ENCODE peak calls at places on chromosomes 6 and 20, in six cellular contexts. H, B, A, P, N and E are unnamed samples. For H3K4me1, the result is how much of the 10 kb centered on the place peaks cover.

GRCh38 chr20:24378651-24379050 is 90.8 kb upstream of the SYNDIG1 start:
- DNase-seq in H (no peak), A (no peak), N (no peak), B (no peak), P (no peak), E (no peak)

GRCh38 chr20:12925214-12925755 is 83.5 kb upstream of the SPTLC3 start:
- DNase-seq in H (peak), B (peak), N (peak), A (peak), P (peak), E (peak)

GRCh38 chr6:151196571-151196970 is 43.2 kb upstream of the AKAP12 start:
- DNase-seq in H (peak), A (no peak), B (no peak), N (peak), P (no peak), E (no peak)

GRCh38 chr6:144062757-144063156 is 32.6 kb downstream of the SF3B5 start:
- DNase-seq in P (no peak), N (no peak), H (no peak), B (no peak), A (no peak), E (no peak)

GRCh38 chr6:123316733-123317323 is 319.9 kb downstream of the TRDN start:
- DNase-seq in B (peak), N (peak), P (peak), H (peak), A (peak), E (peak)

GRCh38 chr20:21682576-21682975 is 22.9 kb upstream of the PAX1 start:
- DNase-seq in A (no peak), N (no peak), B (no peak), H (no peak), P (no peak), E (no peak)

GRCh38 chr20:20199338-20200160 is 147.2 kb downstream of the CFAP61 start:
- DNase-seq in B (peak), P (peak), N (no peak), H (no peak), A (no peak), E (no peak)

GRCh38 chr6:116969211-116969863 is 92.3 kb downstream of the RFX6 start:
- DNase-seq in B (peak), H (peak), A (peak), P (peak), N (peak), E (peak)

GRCh38 chr6:42378536-42378935 is 73.2 kb downstream of the TRERF1 start:
- DNase-seq in B (no peak), P (no peak), A (no peak), N (no peak), H (no peak), E (no peak)

GRCh38 chr20:39960522-39961420 is 728.3 kb downstream of the MAFB start:
- DNase-seq in A (no peak), B (no peak), N (no peak), H (no peak), P (peak), E (no peak)

GRCh38 chr6:133130863-133131262 is 110.3 kb upstream of the EYA4 start:
- DNase-seq in N (peak), A (no peak), H (peak), B (no peak), P (no peak), E (peak)

GRCh38 chr20:59013031-59013951 is 5.9 kb upstream of the TUBB1 start:
- DNase-seq in P (no peak), N (no peak), B (no peak), H (no peak), A (no peak), E (no peak)

GRCh38 chr20:38970302-38970701 is 8.2 kb downstream of the DHX35 start:
- DNase-seq in B (no peak), H (peak), N (peak), P (no peak), A (no peak), E (no peak)

GRCh38 chr6:85192186-85192585 is 257.7 kb upstream of the NT5E start:
- DNase-seq in H (peak), B (no peak), A (no peak), N (peak), P (no peak), E (no peak)

GRCh38 chr20:23520185-23520584 is 29.3 kb downstream of the CST8 start:
- DNase-seq in B (no peak), H (no peak), N (no peak), A (no peak), P (no peak), E (no peak)

GRCh38 chr6:77425676-77426075 is 37.6 kb downstream of the HTR1B start:
- DNase-seq in B (no peak), P (no peak), N (peak), A (no peak), H (peak), E (no peak)

GRCh38 chr20:380763-381580 is 412 bp downstream of the TRIB3 start:
- DNase-seq in P (peak), A (peak), H (peak), B (peak), N (peak), E (peak)

GRCh38 chr6:9126845-9127560 is 691.7 kb upstream of the SLC35B3 start:
- DNase-seq in B (no peak), A (no peak), P (no peak), N (peak), H (peak), E (peak)

GRCh38 chr20:57985278-57985677 is 243.2 kb downstream of the ANKRD60 start:
- DNase-seq in A (no peak), N (no peak), B (peak), P (no peak), H (no peak), E (no peak)

GRCh38 chr6:135739288-135739687 is 112.2 kb upstream of the PDE7B start:
- DNase-seq in H (peak), N (peak), P (no peak), A (no peak), B (no peak), E (no peak)

GRCh38 chr6:89597372-89597771 is 41.2 kb downstream of the LYRM2 start:
- DNase-seq in A (no peak), B (no peak), P (no peak), N (no peak), H (no peak), E (no peak)

GRCh38 chr6:88870728-88871330 is 92.6 kb downstream of the RNGTT start:
- DNase-seq in P (peak), H (peak), A (peak), B (peak), N (peak), E (peak)

GRCh38 chr6:28225056-28225834 is at the start of gene ZSCAN9:
- DNase-seq in H (peak), B (peak), A (peak), N (peak), P (peak), E (peak)

GRCh38 chr6:133817460-133818047 is 71.4 kb upstream of the TCF21 start:
- DNase-seq in B (peak), H (no peak), N (no peak), A (no peak), P (peak), E (peak)

GRCh38 chr20:41136695-41137411 is 490 bp upstream of the PLCG1 start:
- DNase-seq in B (peak), A (peak), P (peak), N (peak), H (peak), E (peak)

GRCh38 chr20:38973546-38974120 is 11.5 kb downstream of the DHX35 start:
- DNase-seq in N (peak), H (peak), A (no peak), P (no peak), B (no peak), E (no peak)

GRCh38 chr6:143555071-143555492 is 43.6 kb upstream of the FUCA2 start:
- DNase-seq in H (peak), B (no peak), P (peak), A (no peak), N (no peak), E (no peak)

GRCh38 chr6:156953125-156953477 is 175.9 kb downstream of the ARID1B start:
- DNase-seq in N (no peak), A (no peak), P (peak), B (no peak), H (no peak), E (peak)

GRCh38 chr20:61295249-61295648 is 43.2 kb downstream of the CDH4 start:
- DNase-seq in A (no peak), N (peak), B (no peak), P (no peak), H (peak), E (no peak)

GRCh38 chr20:53283597-53283996 is 310.0 kb downstream of the ZNF217 start:
- DNase-seq in A (no peak), B (no peak), H (no peak), N (no peak), P (peak), E (no peak)

GRCh38 chr6:1767481-1768246 is 157.9 kb downstream of the FOXC1 start:
- DNase-seq in B (no peak), H (peak), N (peak), P (peak), A (no peak), E (peak)

GRCh38 chr20:11807070-11807741 is 110.5 kb upstream of the BTBD3 start:
- DNase-seq in B (no peak), N (peak), H (peak), P (no peak), A (no peak), E (no peak)

GRCh38 chr6:54935739-54936138 is 89.2 kb downstream of the FAM83B start:
- DNase-seq in A (no peak), N (peak), H (peak), B (no peak), P (no peak), E (peak)

GRCh38 chr6:34543421-34543820 is 12.7 kb downstream of the SPDEF start:
- DNase-seq in A (no peak), N (peak), H (peak), P (no peak), B (no peak), E (no peak)
- H2AFZ ChIP-seq in A (no peak), N (peak), H (no peak), P (peak), B (no peak), E (no peak)

GRCh38 chr20:35317416-35317815 is 25.2 kb upstream of the FAM83C start:
- DNase-seq in H (peak), A (no peak), P (no peak), N (peak), B (no peak), E (no peak)

GRCh38 chr20:35315199-35316020 is 23.2 kb upstream of the FAM83C start:
- DNase-seq in P (no peak), B (no peak), N (peak), A (no peak), H (no peak), E (no peak)

GRCh38 chr20:35312348-35312747 is 20.1 kb upstream of the FAM83C start:
- DNase-seq in P (no peak), H (peak), N (peak), A (no peak), B (no peak), E (no peak)

GRCh38 chr20:35316086-35316485 is 23.9 kb upstream of the FAM83C start:
- DNase-seq in P (no peak), N (no peak), A (no peak), B (no peak), H (no peak), E (no peak)

GRCh38 chr20:35314460-35315198 is 22.4 kb upstream of the FAM83C start:
- DNase-seq in B (no peak), A (no peak), P (no peak), N (no peak), H (peak), E (no peak)
- H3K4me1 ChIP-seq in B (under half), A (under half), P (under half), N (under half), H (half or more), E (under half)

DNA sequence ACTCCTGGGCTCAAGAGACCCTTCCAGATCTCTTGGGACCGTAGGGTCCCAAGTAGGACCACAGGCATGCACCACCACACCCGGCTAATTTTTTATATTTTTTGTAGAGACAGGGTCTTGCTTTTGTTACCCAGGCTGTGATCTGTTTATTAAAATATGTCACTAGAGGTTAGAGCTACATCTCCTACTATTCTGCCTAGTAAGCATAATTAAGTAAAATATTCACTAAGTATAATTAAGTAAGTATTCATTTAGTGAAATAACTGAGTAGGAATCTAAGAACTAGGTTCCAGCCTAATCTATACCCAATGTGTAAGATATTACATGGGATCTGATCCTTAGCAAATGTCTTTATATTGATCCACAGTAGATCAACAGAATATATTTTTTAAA is 40.2 kb upstream of the GCM1 start:
- DNase-seq in P (no peak), H (no peak), N (no peak), A (no peak), B (no peak), E (no peak)
- H2AFZ ChIP-seq in P (no peak), H (no peak), N (no peak), A (peak), B (no peak), E (no peak)

GRCh38 chr6:11830105-11830504 is 51.5 kb upstream of the ADTRP start:
- DNase-seq in H (no peak), A (no peak), N (no peak), B (no peak), P (no peak), E (no peak)

GRCh38 chr6:11830520-11830919 is 51.9 kb upstream of the ADTRP start:
- DNase-seq in B (no peak), N (no peak), A (no peak), H (no peak), P (no peak), E (no peak)

GRCh38 chr6:11835065-11835464 is 56.5 kb upstream of the ADTRP start:
- DNase-seq in B (no peak), P (no peak), N (no peak), A (no peak), H (no peak), E (no peak)

GRCh38 chr6:11831653-11832052 is 53.0 kb upstream of the ADTRP start:
- DNase-seq in B (no peak), P (no peak), A (no peak), N (no peak), H (no peak), E (no peak)

DNA sequence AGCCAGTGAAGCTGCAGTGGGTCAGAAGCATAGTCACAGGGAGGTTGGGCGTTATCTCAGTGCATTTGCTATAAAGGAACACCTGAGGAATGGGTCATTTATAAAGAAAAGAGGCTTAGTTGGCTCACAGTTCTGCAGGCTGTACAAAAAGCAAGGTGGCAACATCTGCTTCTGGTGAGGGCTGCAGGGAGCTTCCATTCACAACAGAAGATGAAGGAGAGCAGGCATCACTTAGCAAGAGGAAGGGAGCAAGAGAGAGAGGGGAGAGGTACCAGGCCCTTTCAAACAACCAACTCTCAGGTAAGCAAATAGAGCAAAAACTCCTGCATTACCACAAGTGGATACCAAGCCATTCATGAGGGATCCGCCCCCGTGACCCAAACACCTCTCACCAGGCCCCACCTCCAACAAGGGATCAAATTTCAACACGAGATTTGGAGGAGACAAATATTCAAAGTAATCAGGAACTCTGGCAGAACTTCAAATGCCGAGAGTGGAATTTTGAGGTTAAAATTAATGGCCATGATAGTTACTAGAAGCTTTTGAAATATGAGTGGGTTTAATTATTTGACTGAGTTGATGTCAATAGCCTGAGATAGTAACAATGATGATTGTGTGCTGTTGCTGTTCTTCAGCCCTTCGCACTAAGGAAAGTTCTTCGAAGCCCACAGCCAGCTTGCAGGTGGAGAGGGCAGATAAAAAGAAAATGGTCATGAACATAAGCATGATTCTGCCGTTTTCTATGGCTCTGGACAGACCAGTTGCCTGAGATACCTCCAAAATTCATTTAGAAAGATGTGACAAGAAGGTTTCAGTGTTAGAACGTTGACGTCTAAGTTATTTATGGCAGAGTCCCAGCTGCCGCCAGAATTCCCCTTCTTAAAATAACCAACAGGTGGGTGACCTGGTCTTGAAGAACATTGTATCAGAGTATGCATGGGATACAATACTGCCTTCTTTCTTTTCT is 55.3 kb upstream of the ADTRP start:
- DNase-seq in P (no peak), B (no peak), N (no peak), H (no peak), A (no peak), E (no peak)
- H3K4me1 ChIP-seq in P (under half), B (under half), N (under half), H (under half), A (under half), E (under half)

DNA sequence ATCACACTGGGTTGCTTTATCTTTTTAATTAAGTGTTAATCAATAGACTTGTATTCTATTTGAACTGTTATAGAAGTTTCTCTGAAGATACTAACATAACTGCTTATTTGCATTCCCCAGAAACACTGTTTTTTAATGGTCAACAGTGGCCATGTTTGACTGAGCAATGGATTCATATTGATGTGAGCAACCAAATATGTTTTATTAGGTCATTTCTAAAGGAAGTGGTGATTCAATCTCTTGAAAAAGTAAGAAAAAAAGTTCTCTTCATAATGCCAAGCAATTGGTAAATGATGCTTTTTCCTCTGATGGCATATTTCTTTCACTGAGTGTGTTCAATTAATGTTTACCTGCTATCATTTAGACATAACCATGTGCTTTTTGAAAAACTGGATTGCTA is 593.0 kb upstream of the CITED2 start:
- DNase-seq in N (peak), H (peak), B (no peak), A (no peak), P (no peak), E (no peak)
- H2AFZ ChIP-seq in N (no peak), H (no peak), B (no peak), A (no peak), P (peak), E (no peak)

DNA sequence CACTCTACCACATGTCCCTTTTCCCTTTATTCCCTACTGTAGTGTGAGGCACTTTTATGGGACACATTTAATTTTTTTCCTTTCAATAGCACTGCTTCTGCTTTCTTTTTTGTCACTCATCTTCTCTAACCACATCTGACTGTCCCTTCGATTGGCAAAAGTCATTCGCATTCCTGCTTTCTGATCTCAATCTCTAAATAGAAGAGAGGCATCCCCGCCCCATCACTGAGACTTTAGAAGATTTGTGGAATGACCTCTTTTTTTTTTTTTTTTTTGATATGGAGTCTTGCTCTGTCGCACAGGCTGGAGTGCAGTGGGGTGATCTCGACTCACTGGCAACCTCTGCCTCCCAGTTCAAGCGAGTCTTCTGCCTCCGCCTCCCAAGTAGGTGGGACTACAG is 9.1 kb downstream of the ZNF292 start:
- DNase-seq in A (no peak), N (no peak), B (no peak), H (no peak), P (no peak), E (no peak)
- H3K4me1 ChIP-seq in A (under half), N (under half), B (under half), H (under half), P (under half), E (under half)

GRCh38 chr6:155493694-155494143 is 38.1 kb upstream of the NOX3 start:
- DNase-seq in P (no peak), B (no peak), H (peak), A (no peak), N (peak), E (peak)
- H2AFZ ChIP-seq in P (peak), B (no peak), H (no peak), A (no peak), N (no peak), E (no peak)

GRCh38 chr6:34238507-34239239 is 2.0 kb downstream of the HMGA1 start:
- DNase-seq in P (peak), A (no peak), H (no peak), N (no peak), B (peak), E (no peak)

GRCh38 chr6:34240329-34241248 is 3.9 kb downstream of the HMGA1 start:
- DNase-seq in N (no peak), H (no peak), A (no peak), B (no peak), P (no peak), E (no peak)

GRCh38 chr6:34239893-34240292 is 3.2 kb downstream of the HMGA1 start:
- DNase-seq in P (no peak), N (no peak), H (no peak), A (no peak), B (no peak), E (no peak)

GRCh38 chr6:34237722-34238506 is 1.2 kb downstream of the HMGA1 start:
- DNase-seq in A (no peak), P (peak), H (no peak), B (peak), N (peak), E (peak)

DNA sequence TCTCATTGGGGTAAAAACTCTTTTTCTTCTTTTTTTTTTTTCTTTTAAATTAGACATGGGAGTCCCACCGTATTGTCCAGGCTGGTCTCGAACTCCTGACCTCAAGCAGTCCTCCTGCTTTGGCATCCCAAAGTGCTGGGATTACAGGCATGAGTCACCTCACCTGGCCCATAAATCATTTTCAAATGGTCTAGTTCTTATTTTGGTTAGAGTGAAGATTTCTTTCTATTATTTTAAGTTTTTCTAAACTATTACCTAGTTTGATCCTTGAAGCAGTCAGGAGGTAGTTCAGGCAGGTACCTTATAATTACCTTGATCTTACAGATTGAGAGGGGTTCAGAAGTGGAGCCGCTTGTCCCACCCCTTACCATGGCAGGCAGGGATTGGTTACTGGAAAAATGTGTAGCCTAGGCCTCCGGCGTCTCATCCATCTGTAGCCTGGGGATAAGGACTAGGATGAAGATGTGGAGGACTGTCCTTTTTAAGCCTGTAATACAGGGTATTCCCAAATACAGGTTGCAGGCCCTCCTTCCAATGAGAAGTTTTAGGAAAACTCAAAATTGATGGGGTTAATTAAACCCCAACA is 2.7 kb downstream of the HMGA1 start:
- DNase-seq in P (no peak), N (no peak), H (no peak), B (no peak), A (no peak), E (no peak)
- H3K4me1 ChIP-seq in P (under half), N (under half), H (under half), B (under half), A (under half), E (under half)